ENCODE peak calls at places on chromosome 3, in four cellular contexts. X is A549, O is mesendoderm, J is left lung. K is an unnamed sample. For H3K4me1, the result is how much of the 10 kb centered on the place peaks cover.

GRCh38 chr3:172824229-172824628 is 73.7 kb downstream of the ECT2 start:
- DNase-seq in X (no peak), O (peak), J (no peak), K (no peak)

GRCh38 chr3:157542711-157543485 is 39.7 kb upstream of the VEPH1 start:
- DNase-seq in X (peak), O (peak), J (peak), K (no peak)

GRCh38 chr3:42179110-42179725 is 86.8 kb downstream of the CCK start:
- DNase-seq in X (peak), O (peak), J (no peak), K (no peak)

GRCh38 chr3:72891053-72891855 is 3.4 kb downstream of the GXYLT2 start:
- DNase-seq in X (no peak), O (no peak), J (peak), K (no peak)

GRCh38 chr3:42780892-42781700 is 8.0 kb upstream of the CCDC13 start:
- DNase-seq in X (peak), O (peak), J (no peak), K (peak)

GRCh38 chr3:138078096-138078495 is 37.3 kb downstream of the DZIP1L start:
- DNase-seq in X (no peak), O (no peak), J (no peak), K (no peak)

GRCh38 chr3:169147246-169148008 is 516.1 kb downstream of the MECOM start:
- DNase-seq in X (peak), O (peak), J (peak), K (no peak)

GRCh38 chr3:185927501-185928200 is 10.2 kb downstream of the TRA2B start:
- DNase-seq in X (no peak), O (no peak), J (no peak), K (no peak)

GRCh38 chr3:28077566-28077965 is 163.9 kb upstream of the CMC1 start:
- DNase-seq in X (no peak), O (peak), J (no peak), K (no peak)

GRCh38 chr3:43024183-43024865 is 45.2 kb downstream of the GASK1A start:
- DNase-seq in X (no peak), O (peak), J (no peak), K (no peak)

DNA sequence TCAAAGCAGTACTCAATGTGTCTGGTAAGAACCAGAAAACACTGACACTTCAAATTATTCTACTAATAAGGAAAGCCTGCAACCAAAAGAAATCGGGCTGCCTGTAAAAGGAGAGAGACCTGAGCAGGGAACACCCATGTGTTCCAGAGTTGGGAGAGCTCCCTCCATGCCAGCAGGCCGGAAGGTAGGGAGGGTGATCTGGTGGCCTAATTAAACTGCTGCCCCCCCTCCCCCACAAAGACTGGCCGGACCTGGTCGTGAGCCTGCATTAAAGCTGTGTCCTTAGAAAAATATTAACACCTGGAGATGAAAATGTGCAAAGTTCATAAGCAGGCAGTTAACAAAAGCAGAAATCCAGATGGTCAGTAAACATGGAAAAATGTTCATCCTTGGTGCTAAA is 170.6 kb upstream of the BHLHE40 start:
- DNase-seq in X (no peak), O (no peak), J (no peak), K (no peak)
- H3K27ac ChIP-seq in X (no peak), O (no peak), J (no peak), K (no peak)

GRCh38 chr3:160124224-160124623 is 101.0 kb upstream of the C3orf80 start:
- DNase-seq in X (no peak), O (no peak), J (no peak), K (no peak)

GRCh38 chr3:160126761-160127160 is 98.5 kb upstream of the C3orf80 start:
- DNase-seq in X (no peak), O (no peak), J (no peak), K (no peak)

GRCh38 chr3:160125188-160125587 is 100.0 kb upstream of the C3orf80 start:
- DNase-seq in X (no peak), O (no peak), J (no peak), K (no peak)

GRCh38 chr3:160127308-160127707 is 97.9 kb upstream of the C3orf80 start:
- DNase-seq in X (no peak), O (no peak), J (no peak), K (no peak)

DNA sequence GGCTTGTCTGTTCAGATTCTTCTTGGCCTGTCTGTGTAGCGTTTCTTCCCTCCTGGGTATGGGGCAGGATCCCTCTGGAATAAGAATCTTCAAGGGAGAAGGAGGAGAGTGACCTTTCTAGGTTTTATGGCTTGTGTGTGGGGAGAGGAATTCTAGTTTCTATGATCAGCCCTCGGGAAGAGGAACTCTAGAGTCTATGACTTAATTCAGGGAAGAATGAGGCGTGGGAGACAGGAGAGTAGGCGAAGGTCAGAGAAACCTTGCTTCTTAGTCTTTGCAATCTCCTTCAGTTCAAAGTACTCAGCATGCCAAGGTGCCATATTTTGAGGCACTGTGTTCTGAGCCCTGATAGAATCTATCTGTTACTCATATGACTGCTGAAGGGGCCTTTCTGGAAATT is 99.2 kb upstream of the C3orf80 start:
- DNase-seq in X (no peak), O (no peak), J (no peak), K (no peak)
- H3K4me1 ChIP-seq in X (half or more), O (under half), J (under half), K (under half)

DNA sequence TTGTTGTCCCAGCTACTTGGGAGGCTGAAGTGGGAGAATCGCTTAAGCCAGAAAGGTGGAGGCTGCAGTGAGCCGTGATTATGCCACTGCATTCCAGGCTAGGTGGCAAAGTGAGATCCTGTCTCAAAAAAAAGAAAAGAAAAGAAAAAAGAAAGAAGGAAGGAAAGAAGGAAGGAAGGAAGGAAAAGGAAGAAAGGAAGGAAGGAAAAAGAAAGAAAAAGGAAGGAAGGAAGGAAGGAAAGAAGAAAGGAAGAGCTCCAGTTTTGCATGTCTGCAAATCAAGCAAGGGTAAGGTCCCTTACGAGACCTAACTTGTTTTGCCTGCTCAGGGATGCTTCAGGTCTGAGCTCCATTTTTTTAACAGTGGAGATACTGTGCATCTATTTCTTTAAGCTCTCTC is 3.6 kb upstream of the XIRP1 start:
- DNase-seq in X (no peak), O (no peak), J (no peak), K (no peak)
- H3K27ac ChIP-seq in X (no peak), O (no peak), J (no peak), K (no peak)

GRCh38 chr3:45062697-45063070 is 36.6 kb downstream of the CLEC3B start:
- DNase-seq in X (no peak), O (no peak), J (no peak), K (no peak)
- H3K4me1 ChIP-seq in X (under half), O (under half), J (half or more), K (under half)

K was measured in naive thymus-derived CD4-positive, alpha-beta T cell.